ENCODE peak calls at places on chromosome 10, in six cellular contexts. One of them, this sample, is unnamed.

GRCh38 chr10:88116491-88116890 is 253.1 kb downstream of the PTEN start:
- DNase-seq in A549: no peak
- DNase-seq in transverse colon: no peak
- DNase-seq in upper lobe of left lung: no peak
- DNase-seq in tibial nerve: no peak
- DNase-seq in H1: no peak
- DNase-seq in this sample: no peak

GRCh38 chr10:74153676-74154075 is 2.7 kb downstream of the ADK start:
- DNase-seq in A549: no peak
- DNase-seq in transverse colon: no peak
- DNase-seq in upper lobe of left lung: no peak
- DNase-seq in tibial nerve: no peak
- DNase-seq in H1: no peak
- DNase-seq in this sample: no peak

GRCh38 chr10:21372651-21373410 is 152.7 kb downstream of the SKIDA1 start:
- DNase-seq in A549: peak; percentile 82
- DNase-seq in transverse colon: peak; percentile 58
- DNase-seq in upper lobe of left lung: no peak
- DNase-seq in tibial nerve: no peak
- DNase-seq in H1: no peak
- DNase-seq in this sample: no peak

GRCh38 chr10:75809003-75809402 is 377.6 kb downstream of the LRMDA start:
- DNase-seq in A549: no peak
- DNase-seq in transverse colon: no peak
- DNase-seq in upper lobe of left lung: no peak
- DNase-seq in tibial nerve: no peak
- DNase-seq in H1: no peak
- DNase-seq in this sample: no peak

GRCh38 chr10:124207391-124207790 is 114.0 kb upstream of the CHST15 start:
- DNase-seq in A549: no peak
- DNase-seq in transverse colon: no peak
- DNase-seq in upper lobe of left lung: no peak
- DNase-seq in tibial nerve: no peak
- DNase-seq in H1: peak; percentile 33
- DNase-seq in this sample: no peak

GRCh38 chr10:100022403-100022802 is 12.7 kb upstream of the DNMBP start:
- DNase-seq in A549: no peak
- DNase-seq in transverse colon: no peak
- DNase-seq in upper lobe of left lung: no peak
- DNase-seq in tibial nerve: no peak
- DNase-seq in H1: no peak
- DNase-seq in this sample: no peak

GRCh38 chr10:122435212-122435827 is 19.1 kb upstream of the ARMS2 start:
- DNase-seq in A549: peak; percentile 36
- DNase-seq in transverse colon: no peak
- DNase-seq in upper lobe of left lung: no peak
- DNase-seq in tibial nerve: no peak
- DNase-seq in H1: no peak
- DNase-seq in this sample: no peak

GRCh38 chr10:87973635-87974034 is 110.2 kb downstream of the PTEN start:
- DNase-seq in A549: no peak
- DNase-seq in transverse colon: no peak
- DNase-seq in upper lobe of left lung: no peak
- DNase-seq in tibial nerve: no peak
- DNase-seq in H1: no peak
- DNase-seq in this sample: no peak

GRCh38 chr10:132452216-132452650 is 55.2 kb downstream of the PWWP2B start:
- DNase-seq in A549: no peak
- DNase-seq in transverse colon: peak; percentile 30
- DNase-seq in upper lobe of left lung: peak; percentile 81
- DNase-seq in tibial nerve: no peak
- DNase-seq in H1: no peak
- DNase-seq in this sample: no peak

GRCh38 chr10:87931836-87932230 is 68.4 kb downstream of the PTEN start:
- DNase-seq in A549: no peak
- DNase-seq in transverse colon: no peak
- DNase-seq in upper lobe of left lung: no peak
- DNase-seq in tibial nerve: no peak
- DNase-seq in H1: no peak
- DNase-seq in this sample: no peak

GRCh38 chr10:29471483-29471859 is 163.3 kb downstream of the SVIL start:
- DNase-seq in A549: no peak
- DNase-seq in transverse colon: no peak
- DNase-seq in upper lobe of left lung: no peak
- DNase-seq in tibial nerve: no peak
- DNase-seq in H1: no peak
- DNase-seq in this sample: no peak

GRCh38 chr10:120891367-120891766 is 40.2 kb downstream of the WDR11 start:
- DNase-seq in A549: no peak
- DNase-seq in transverse colon: no peak
- DNase-seq in upper lobe of left lung: no peak
- DNase-seq in tibial nerve: no peak
- DNase-seq in H1: no peak
- DNase-seq in this sample: no peak

GRCh38 chr10:90977162-90977854 is 56.4 kb upstream of the ANKRD1 start:
- DNase-seq in A549: no peak
- DNase-seq in transverse colon: no peak
- DNase-seq in upper lobe of left lung: no peak
- DNase-seq in tibial nerve: no peak
- DNase-seq in H1: no peak
- DNase-seq in this sample: no peak

GRCh38 chr10:51860257-51860656 is 160.9 kb upstream of the CSTF2T start:
- DNase-seq in A549: no peak
- DNase-seq in transverse colon: no peak
- DNase-seq in upper lobe of left lung: no peak
- DNase-seq in tibial nerve: no peak
- DNase-seq in H1: no peak
- DNase-seq in this sample: peak; percentile 63

GRCh38 chr10:110378533-110379108 is 73.9 kb upstream of the SMNDC1 start:
- DNase-seq in A549: no peak
- DNase-seq in transverse colon: no peak
- DNase-seq in upper lobe of left lung: no peak
- DNase-seq in tibial nerve: no peak
- DNase-seq in H1: no peak
- DNase-seq in this sample: no peak
- TF ChIP-seq EP300 in A549: no peak
- TF ChIP-seq EP300 in transverse colon: no peak
- TF ChIP-seq EP300 in upper lobe of left lung: no peak
- TF ChIP-seq EP300 in tibial nerve: no peak
- TF ChIP-seq EP300 in H1: no peak
- TF ChIP-seq EP300 in this sample: no peak

DNA sequence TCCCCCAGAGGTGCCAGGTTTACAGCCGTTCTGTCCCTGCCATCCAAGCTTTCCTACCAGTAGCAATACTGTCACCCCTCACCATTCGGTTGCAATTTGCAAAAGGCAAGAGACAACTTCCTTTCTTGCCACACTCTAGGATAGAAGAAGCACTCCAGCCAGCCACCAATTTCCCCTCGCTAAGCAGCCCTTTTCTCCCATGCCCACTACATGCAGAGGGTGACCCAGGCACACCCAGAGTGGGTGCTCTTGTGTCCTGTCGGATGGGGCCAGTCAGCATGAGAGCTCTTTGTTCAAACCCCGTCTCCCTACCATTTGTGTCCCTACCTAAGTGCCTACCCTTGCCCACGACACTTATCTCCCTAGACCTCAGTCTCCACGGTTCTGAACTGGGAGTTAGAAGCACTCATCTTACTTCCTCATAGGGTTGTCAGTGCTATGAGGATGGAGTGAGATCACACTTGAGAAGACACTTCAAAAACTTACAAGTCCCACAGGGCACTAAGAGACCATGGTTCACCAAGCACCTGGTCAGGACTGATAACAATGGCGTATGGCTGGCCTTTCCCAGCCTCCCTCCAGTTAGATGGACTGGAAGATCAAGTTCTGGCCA is 43.3 kb downstream of the KCNMA1 start:
- DNase-seq in A549: no peak
- DNase-seq in transverse colon: no peak
- DNase-seq in upper lobe of left lung: no peak
- DNase-seq in tibial nerve: no peak
- DNase-seq in H1: no peak
- DNase-seq in this sample: no peak
- H3K27ac ChIP-seq in A549: peak overlapping the region; percentile 91
- H3K27ac ChIP-seq in transverse colon: peak overlapping the region; percentile 7
- H3K27ac ChIP-seq in upper lobe of left lung: peak overlapping the region; percentile 67
- H3K27ac ChIP-seq in tibial nerve: no peak overlapping the region
- H3K27ac ChIP-seq in H1: no peak overlapping the region
- H3K27ac ChIP-seq in this sample: peak overlapping the region; percentile 87

GRCh38 chr10:59266321-59266720 is 89.9 kb downstream of the PHYHIPL start:
- DNase-seq in A549: no peak
- DNase-seq in transverse colon: no peak
- DNase-seq in upper lobe of left lung: no peak
- DNase-seq in tibial nerve: no peak
- DNase-seq in H1: no peak
- DNase-seq in this sample: no peak
- TF ChIP-seq EP300 in A549: no peak
- TF ChIP-seq EP300 in transverse colon: no peak
- TF ChIP-seq EP300 in upper lobe of left lung: no peak
- TF ChIP-seq EP300 in tibial nerve: no peak
- TF ChIP-seq EP300 in H1: no peak
- TF ChIP-seq EP300 in this sample: no peak

GRCh38 chr10:9016930-9017329 is 962.4 kb downstream of the GATA3 start:
- DNase-seq in A549: no peak
- DNase-seq in transverse colon: no peak
- DNase-seq in upper lobe of left lung: no peak
- DNase-seq in tibial nerve: no peak
- DNase-seq in H1: no peak
- DNase-seq in this sample: no peak
- H3K27ac ChIP-seq in A549: no peak overlapping the region
- H3K27ac ChIP-seq in transverse colon: no peak overlapping the region
- H3K27ac ChIP-seq in upper lobe of left lung: no peak overlapping the region
- H3K27ac ChIP-seq in tibial nerve: no peak overlapping the region
- H3K27ac ChIP-seq in H1: no peak overlapping the region
- H3K27ac ChIP-seq in this sample: no peak overlapping the region

DNA sequence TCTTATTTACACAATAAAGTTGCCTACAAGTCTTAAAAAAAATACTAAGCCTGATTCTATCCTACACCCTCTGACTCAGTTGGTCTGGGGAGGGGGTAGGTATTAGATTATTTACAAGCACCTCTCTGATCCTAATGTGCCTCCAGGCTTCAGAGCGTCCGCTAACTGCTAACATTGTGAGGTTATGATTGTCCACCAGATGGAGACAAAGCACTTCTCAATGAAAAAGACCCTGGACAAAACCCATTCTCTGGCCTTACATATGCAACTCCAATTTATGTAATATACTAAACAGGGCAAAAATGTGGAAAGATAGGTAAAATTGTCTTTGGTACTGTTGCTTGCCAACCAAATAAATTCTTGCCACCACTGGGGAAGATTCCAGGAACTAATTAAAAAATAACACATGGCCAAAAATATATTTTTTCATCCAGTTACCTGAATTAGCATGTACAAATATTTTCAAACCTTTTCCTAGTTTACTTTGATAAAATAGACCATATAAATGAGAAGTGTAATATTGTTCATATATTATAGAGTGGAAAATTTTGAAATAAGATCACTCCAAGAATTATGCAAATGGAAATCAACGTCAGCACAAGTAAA is 92.4 kb downstream of the KIF20B start:
- DNase-seq in A549: peak; percentile 73
- DNase-seq in transverse colon: no peak
- DNase-seq in upper lobe of left lung: no peak
- DNase-seq in tibial nerve: no peak
- DNase-seq in H1: no peak
- DNase-seq in this sample: no peak
- TF ChIP-seq EP300 in A549: no peak
- TF ChIP-seq EP300 in transverse colon: no peak
- TF ChIP-seq EP300 in upper lobe of left lung: no peak
- TF ChIP-seq EP300 in tibial nerve: no peak
- TF ChIP-seq EP300 in H1: no peak
- TF ChIP-seq EP300 in this sample: no peak

GRCh38 chr10:93515071-93515962 is 18.9 kb downstream of the CEP55 start:
- DNase-seq in A549: no peak
- DNase-seq in transverse colon: no peak
- DNase-seq in upper lobe of left lung: no peak
- DNase-seq in tibial nerve: no peak
- DNase-seq in H1: no peak
- DNase-seq in this sample: no peak
- H3K27ac ChIP-seq in A549: no peak overlapping the region
- H3K27ac ChIP-seq in transverse colon: peak overlapping the region; percentile 31
- H3K27ac ChIP-seq in upper lobe of left lung: peak overlapping the region; percentile 69
- H3K27ac ChIP-seq in tibial nerve: peak overlapping the region; percentile 79
- H3K27ac ChIP-seq in H1: no peak overlapping the region
- H3K27ac ChIP-seq in this sample: peak overlapping the region; percentile 27

DNA sequence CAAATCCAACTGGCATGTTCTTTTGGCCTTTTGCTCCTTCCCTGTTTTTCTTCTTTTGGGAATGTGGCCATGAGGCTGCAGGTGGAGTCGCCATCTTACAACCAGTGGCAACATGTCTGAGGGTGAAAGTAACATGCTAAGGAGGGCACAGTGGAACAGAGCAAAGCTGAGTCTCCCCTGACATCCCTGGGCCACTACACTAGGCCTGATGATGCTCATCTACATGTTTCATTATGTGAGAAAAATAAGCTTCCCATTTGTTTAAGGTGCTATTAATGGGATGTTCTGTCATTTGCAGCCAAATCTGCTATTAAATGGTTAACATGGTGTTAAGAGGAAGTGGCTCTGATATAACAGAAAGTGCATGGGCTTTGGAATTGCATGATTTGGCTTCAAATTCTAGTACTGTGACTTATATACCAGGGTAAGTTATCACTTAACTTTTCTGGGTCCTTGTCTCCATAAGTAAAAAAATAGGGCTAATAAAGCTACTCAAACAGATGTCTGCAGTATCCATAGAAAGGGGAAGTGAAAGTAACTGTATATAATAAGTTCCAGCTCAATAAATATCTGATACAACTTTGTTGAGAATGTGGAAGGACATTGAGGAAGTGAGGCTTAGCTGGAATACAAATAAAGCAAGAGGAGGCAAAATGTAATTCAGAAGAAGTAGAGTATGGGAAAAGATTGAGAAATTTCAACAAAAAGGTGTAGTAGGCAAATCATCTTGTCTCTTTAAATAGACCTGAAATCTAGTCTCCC is 158.9 kb downstream of the RTKN2 start:
- DNase-seq in A549: no peak
- DNase-seq in transverse colon: no peak
- DNase-seq in upper lobe of left lung: no peak
- DNase-seq in tibial nerve: no peak
- DNase-seq in H1: no peak
- DNase-seq in this sample: no peak
- TF ChIP-seq EP300 in A549: no peak
- TF ChIP-seq EP300 in transverse colon: no peak
- TF ChIP-seq EP300 in upper lobe of left lung: no peak
- TF ChIP-seq EP300 in tibial nerve: no peak
- TF ChIP-seq EP300 in H1: no peak
- TF ChIP-seq EP300 in this sample: no peak

This sample was measured in sigmoid colon.